ENCODE peak calls at places on chromosomes 1 and 21, in ten cellular contexts. Q, Y, M, N, R, F, V, J, G and C are unnamed samples.

GRCh38 chr1:3420218-3420951 is 34.1 kb upstream of the ARHGEF16 start:
- DNase-seq in Q (no peak), Y (no peak), M (no peak), N (no peak), R (no peak), F (no peak), V (no peak), J (no peak), G (no peak), C (no peak)

GRCh38 chr1:20089328-20090077 is 19.5 kb downstream of the PLA2G5 start:
- DNase-seq in Q (peak), Y (no peak), M (no peak), N (no peak), R (no peak), F (no peak), V (no peak), J (no peak), G (no peak), C (no peak)

GRCh38 chr21:42513985-42514882 is 582 bp downstream of the SLC37A1 start:
- DNase-seq in Q (peak), Y (no peak), M (peak), N (peak), R (peak), F (peak), V (peak), J (peak), G (no peak), C (no peak)

GRCh38 chr1:112625696-112626095 is 6.1 kb downstream of the CAPZA1 start:
- DNase-seq in Q (no peak), Y (no peak), M (no peak), N (peak), R (no peak), F (peak), V (no peak), J (no peak), G (no peak), C (peak)

GRCh38 chr1:236165238-236165981 is 23.1 kb downstream of the GPR137B start:
- DNase-seq in Q (no peak), Y (no peak), M (no peak), N (no peak), R (peak), F (no peak), V (no peak), J (no peak), G (no peak), C (no peak)

GRCh38 chr1:9306006-9306405 is 13.3 kb downstream of the SPSB1 start:
- DNase-seq in Q (no peak), Y (no peak), M (no peak), N (no peak), R (no peak), F (no peak), V (no peak), J (no peak), G (no peak), C (no peak)

GRCh38 chr1:10101929-10102328 is 69.2 kb downstream of the UBE4B start:
- DNase-seq in Q (no peak), Y (no peak), M (no peak), N (no peak), R (no peak), F (no peak), V (no peak), J (no peak), G (no peak), C (no peak)

GRCh38 chr1:100188617-100189016 is 10.6 kb upstream of the LRRC39 start:
- DNase-seq in Q (no peak), Y (no peak), M (no peak), N (peak), R (no peak), F (peak), V (no peak), J (no peak), G (peak), C (peak)

GRCh38 chr1:89356658-89357400 is 7.0 kb upstream of the GBP6 start:
- DNase-seq in Q (no peak), Y (no peak), M (no peak), N (peak), R (no peak), F (peak), V (no peak), J (peak), G (no peak), C (peak)

GRCh38 chr1:24957016-24957807 is 27.1 kb upstream of the RUNX3 start:
- DNase-seq in Q (no peak), Y (no peak), M (no peak), N (no peak), R (no peak), F (no peak), V (no peak), J (no peak), G (no peak), C (no peak)

GRCh38 chr1:152036316-152037216 is at the start of gene S100A11:
- DNase-seq in Q (peak), Y (peak), M (peak), N (peak), R (peak), F (peak), V (peak), J (peak), G (no peak), C (peak)

GRCh38 chr1:145878724-145879123 is 6.9 kb downstream of the ANKRD35 start:
- DNase-seq in Q (no peak), Y (no peak), M (no peak), N (no peak), R (no peak), F (no peak), V (no peak), J (peak), G (no peak), C (no peak)

DNA sequence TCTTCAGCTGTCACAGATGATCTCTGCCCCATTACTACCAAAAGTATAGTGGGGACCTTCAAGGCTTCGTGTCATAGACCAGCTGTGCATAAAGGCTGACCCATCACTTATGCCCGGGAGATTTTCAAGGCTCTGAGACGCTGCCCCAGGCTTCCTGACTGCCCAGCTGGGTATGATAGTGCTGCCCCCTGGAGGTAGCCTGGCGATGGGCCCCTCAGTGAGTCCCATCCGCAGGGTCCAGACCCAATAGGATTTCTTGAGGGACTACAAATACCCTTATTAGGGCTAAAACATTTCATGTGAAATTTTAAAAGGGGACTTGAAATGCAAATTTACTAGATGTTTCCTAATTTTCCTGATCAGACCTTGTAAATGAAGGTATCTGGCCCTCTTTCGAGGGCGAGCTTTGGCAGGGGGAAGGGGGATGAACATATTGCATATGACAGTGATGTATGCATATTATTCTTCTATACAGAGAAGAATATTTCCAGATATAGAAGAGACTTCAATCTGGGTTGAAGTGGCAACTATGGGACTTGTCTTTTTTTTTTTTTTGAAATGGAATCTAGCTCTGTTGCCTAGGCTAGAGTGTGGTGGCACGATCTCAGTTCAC is 11.7 kb upstream of the FCMR start:
- DNase-seq in Q (peak), Y (no peak), M (no peak), N (no peak), R (no peak), F (no peak), V (peak), J (no peak), G (no peak), C (no peak)
- TF ChIP-seq CTCF in Q (peak), Y (no peak), M (peak), N (peak), R (no peak), F (peak), V (peak), J (peak), G (peak), C (peak)

GRCh38 chr1:117895482-117896114 is 33.8 kb downstream of the GDAP2 start:
- DNase-seq in Q (peak), Y (peak), M (peak), N (peak), R (no peak), F (peak), V (peak), J (peak), G (peak), C (peak)
- TF ChIP-seq CTCF in Q (peak), Y (no peak), M (peak), N (peak), R (no peak), F (peak), V (peak), J (peak), G (peak), C (peak)

GRCh38 chr1:72101840-72102632 is 180.3 kb downstream of the NEGR1 start:
- DNase-seq in Q (no peak), Y (no peak), M (no peak), N (no peak), R (no peak), F (no peak), V (no peak), J (no peak), G (no peak), C (no peak)
- TF ChIP-seq CTCF in Q (no peak), Y (no peak), M (no peak), N (no peak), R (no peak), F (no peak), V (no peak), J (no peak), G (no peak), C (no peak)

GRCh38 chr1:225465793-225466517 is 38.1 kb upstream of the LBR start:
- DNase-seq in Q (no peak), Y (no peak), M (no peak), N (no peak), R (no peak), F (no peak), V (no peak), J (no peak), G (no peak), C (no peak)

GRCh38 chr1:225467193-225468020 is 39.6 kb upstream of the LBR start:
- DNase-seq in Q (no peak), Y (no peak), M (no peak), N (no peak), R (peak), F (no peak), V (no peak), J (no peak), G (no peak), C (no peak)

GRCh38 chr1:225468270-225469020 is 40.6 kb upstream of the LBR start:
- DNase-seq in Q (peak), Y (no peak), M (no peak), N (no peak), R (no peak), F (no peak), V (no peak), J (no peak), G (no peak), C (no peak)

GRCh38 chr1:225464851-225465792 is 37.3 kb upstream of the LBR start:
- DNase-seq in Q (peak), Y (no peak), M (no peak), N (no peak), R (no peak), F (no peak), V (no peak), J (peak), G (no peak), C (no peak)

GRCh38 chr1:225466848-225467192 is 39.0 kb upstream of the LBR start:
- DNase-seq in Q (no peak), Y (no peak), M (no peak), N (no peak), R (no peak), F (no peak), V (no peak), J (no peak), G (no peak), C (no peak)
- TF ChIP-seq CTCF in Q (no peak), Y (no peak), M (no peak), N (no peak), R (no peak), F (no peak), V (no peak), J (no peak), G (no peak), C (no peak)

GRCh38 chr1:31447210-31447609 is 34.2 kb downstream of the SERINC2 start:
- DNase-seq in Q (no peak), Y (no peak), M (no peak), N (no peak), R (no peak), F (no peak), V (no peak), J (no peak), G (peak), C (peak)
- TF ChIP-seq CTCF in Q (peak), Y (no peak), M (no peak), N (no peak), R (no peak), F (no peak), V (no peak), J (no peak), G (peak), C (no peak)

GRCh38 chr21:46194374-46195334 is 10.4 kb upstream of the SPATC1L start:
- DNase-seq in Q (peak), Y (peak), M (no peak), N (no peak), R (peak), F (no peak), V (no peak), J (no peak), G (no peak), C (no peak)
- TF ChIP-seq CTCF in Q (no peak), Y (no peak), M (no peak), N (no peak), R (no peak), F (no peak), V (no peak), J (no peak), G (no peak), C (no peak)